ENCODE peak calls at places on chromosomes 3 and 15, in six cellular contexts. C is cardiac muscle cell, V is ovary, G is lung, F is tibial artery, W is pancreas. I is an unnamed sample. For H3K36me3 and H3K27me3, the result is how much of the 10 kb centered on the place peaks cover.

GRCh38 chr3:46517016-46517770 is 19.4 kb downstream of the RTP3 start:
- DNase-seq in C (no peak), V (no peak), G (no peak), F (no peak), W (no peak), I (peak)

GRCh38 chr3:71022552-71023335 is 560.8 kb downstream of the FOXP1 start:
- DNase-seq in C (peak), V (no peak), G (no peak), F (no peak), W (no peak), I (no peak)

GRCh38 chr3:40765884-40766283 is 241.1 kb downstream of the ZNF621 start:
- DNase-seq in C (no peak), V (no peak), G (no peak), F (no peak), W (no peak), I (no peak)

GRCh38 chr3:58994746-58995330 is 55.0 kb downstream of the CFAP20DC start:
- DNase-seq in C (peak), V (no peak), G (no peak), F (no peak), W (no peak), I (peak)

GRCh38 chr3:186724911-186725310 is 7.8 kb downstream of the KNG1 start:
- DNase-seq in C (no peak), V (no peak), G (no peak), F (no peak), W (no peak), I (no peak)

GRCh38 chr3:55485208-55485791 is 1.8 kb downstream of the WNT5A start:
- DNase-seq in C (peak), V (peak), G (peak), F (peak), W (peak), I (no peak)

GRCh38 chr15:65377976-65378366 is at the start of gene IGDCC3:
- DNase-seq in C (peak), V (no peak), G (no peak), F (no peak), W (no peak), I (no peak)

GRCh38 chr3:185549651-185550111 is 2.7 kb downstream of the LIPH start:
- DNase-seq in C (no peak), V (no peak), G (no peak), F (no peak), W (no peak), I (no peak)

GRCh38 chr3:129399895-129400357 is 28.5 kb downstream of the EFCAB12 start:
- DNase-seq in C (no peak), V (peak), G (no peak), F (no peak), W (no peak), I (no peak)

GRCh38 chr15:91853968-91854943 is 748 bp downstream of the SLCO3A1 start:
- DNase-seq in C (peak), V (peak), G (peak), F (peak), W (peak), I (no peak)

GRCh38 chr3:28601291-28601690 is 252.7 kb upstream of the AZI2 start:
- DNase-seq in C (no peak), V (no peak), G (no peak), F (no peak), W (no peak), I (no peak)

GRCh38 chr3:75906555-75907112 is 121.3 kb upstream of the ZNF717 start:
- DNase-seq in C (peak), V (no peak), G (no peak), F (no peak), W (peak), I (peak)

GRCh38 chr15:43293402-43293801 is 26.7 kb upstream of the TGM5 start:
- DNase-seq in C (peak), V (no peak), G (no peak), F (no peak), W (no peak), I (no peak)

GRCh38 chr3:33401781-33402180 is 38.4 kb downstream of the UBP1 start:
- DNase-seq in C (no peak), V (no peak), G (no peak), F (no peak), W (no peak), I (no peak)

GRCh38 chr3:61667417-61668213 is 106.2 kb downstream of the PTPRG start:
- DNase-seq in C (no peak), V (no peak), G (no peak), F (no peak), W (no peak), I (no peak)

GRCh38 chr3:172209333-172210321 is 170.2 kb downstream of the FNDC3B start:
- DNase-seq in C (no peak), V (no peak), G (no peak), F (peak), W (peak), I (no peak)

GRCh38 chr3:127015282-127016042 is 32.5 kb downstream of the PLXNA1 start:
- DNase-seq in C (no peak), V (no peak), G (no peak), F (no peak), W (no peak), I (no peak)

GRCh38 chr3:50632450-50632849 is 15.5 kb downstream of the MAPKAPK3 start:
- DNase-seq in C (no peak), V (no peak), G (no peak), F (no peak), W (no peak), I (no peak)

GRCh38 chr15:49674370-49674769 is 53.5 kb downstream of the DTWD1 start:
- DNase-seq in C (no peak), V (no peak), G (no peak), F (no peak), W (no peak), I (no peak)

GRCh38 chr3:179108091-179108490 is 36.5 kb upstream of the ZMAT3 start:
- DNase-seq in C (no peak), V (no peak), G (no peak), F (no peak), W (no peak), I (peak)

GRCh38 chr15:45333550-45333949 is 44.8 kb downstream of the GATM start:
- DNase-seq in C (peak), V (peak), G (no peak), F (no peak), W (no peak), I (no peak)

GRCh38 chr3:190261015-190261414 is 61.2 kb downstream of the CLDN1 start:
- DNase-seq in C (no peak), V (peak), G (no peak), F (no peak), W (no peak), I (no peak)

GRCh38 chr3:133540896-133541674 is 32.4 kb upstream of the CDV3 start:
- DNase-seq in C (no peak), V (no peak), G (no peak), F (no peak), W (no peak), I (peak)

GRCh38 chr3:194103475-194103874 is 32.5 kb upstream of the HES1 start:
- DNase-seq in C (no peak), V (no peak), G (no peak), F (no peak), W (no peak), I (no peak)

GRCh38 chr15:96887730-96888129 is 557.2 kb downstream of the NR2F2 start:
- DNase-seq in C (no peak), V (no peak), G (no peak), F (no peak), W (no peak), I (peak)

GRCh38 chr3:112811917-112812660 is 34.6 kb downstream of the CD200R1L start:
- DNase-seq in C (peak), V (no peak), G (no peak), F (no peak), W (no peak), I (no peak)

GRCh38 chr3:102098130-102098885 is 249.0 kb downstream of the NFKBIZ start:
- DNase-seq in C (no peak), V (no peak), G (no peak), F (no peak), W (no peak), I (no peak)

GRCh38 chr15:63447277-63447676 is 57.1 kb upstream of the USP3 start:
- DNase-seq in C (no peak), V (no peak), G (no peak), F (no peak), W (no peak), I (no peak)

GRCh38 chr15:90648137-90649070 is 68.7 kb upstream of the BLM start:
- DNase-seq in C (peak), V (peak), G (peak), F (peak), W (no peak), I (no peak)

GRCh38 chr3:45927881-45928280 is 15.4 kb upstream of the CXCR6 start:
- DNase-seq in C (no peak), V (no peak), G (no peak), F (no peak), W (no peak), I (no peak)

GRCh38 chr3:128311441-128311844 is 155.2 kb downstream of the DNAJB8 start:
- DNase-seq in C (peak), V (no peak), G (peak), F (no peak), W (no peak), I (no peak)

GRCh38 chr3:46405301-46406079 is 1.4 kb downstream of the CCR5AS start:
- DNase-seq in C (no peak), V (peak), G (peak), F (peak), W (no peak), I (no peak)

GRCh38 chr15:80455051-80455648 is 51.0 kb downstream of the ARNT2 start:
- DNase-seq in C (no peak), V (no peak), G (no peak), F (no peak), W (no peak), I (no peak)

GRCh38 chr15:92843819-92844218 is 56.3 kb upstream of the CHD2 start:
- DNase-seq in C (no peak), V (no peak), G (no peak), F (no peak), W (no peak), I (no peak)

GRCh38 chr3:47251689-47252088 is 30.9 kb downstream of the KIF9 start:
- DNase-seq in C (peak), V (no peak), G (no peak), F (no peak), W (no peak), I (no peak)

GRCh38 chr3:81579744-81580143 is 181.7 kb downstream of the GBE1 start:
- DNase-seq in C (no peak), V (no peak), G (no peak), F (no peak), W (no peak), I (no peak)

GRCh38 chr3:182795383-182795782 is 2.1 kb downstream of the ATP11B start:
- DNase-seq in C (no peak), V (no peak), G (no peak), F (no peak), W (no peak), I (no peak)

DNA sequence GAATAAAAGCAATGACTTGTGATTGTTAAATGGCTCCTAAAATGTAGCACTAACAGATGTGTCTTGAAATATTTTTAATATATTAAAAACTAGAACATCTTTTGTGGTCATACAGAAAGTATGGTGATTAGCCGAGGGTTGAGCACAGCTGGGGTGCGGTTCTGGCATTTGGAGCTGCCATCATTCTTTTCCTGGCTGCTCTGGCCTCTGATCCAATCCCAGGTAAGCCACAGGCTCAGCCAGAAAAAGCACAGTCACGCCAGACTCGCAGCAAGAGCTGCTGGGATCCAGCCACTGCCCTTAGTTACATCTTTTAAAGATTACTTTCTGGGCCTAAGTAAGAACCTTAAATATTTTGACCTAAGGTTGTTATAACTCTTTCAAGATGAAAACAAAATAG is 196.8 kb downstream of the PLCL2 start:
- DNase-seq in C (no peak), V (no peak), G (no peak), F (no peak), W (no peak), I (no peak)
- H3K36me3 ChIP-seq in C (under half), V (under half), G (under half), F (under half), W (under half), I (under half)

GRCh38 chr3:195548496-195548895 is 5.4 kb upstream of the PPP1R2 start:
- DNase-seq in C (no peak), V (no peak), G (no peak), F (no peak), W (no peak), I (no peak)
- H3K4me3 ChIP-seq in C (no peak), V (no peak), G (no peak), F (no peak), W (no peak), I (no peak)

DNA sequence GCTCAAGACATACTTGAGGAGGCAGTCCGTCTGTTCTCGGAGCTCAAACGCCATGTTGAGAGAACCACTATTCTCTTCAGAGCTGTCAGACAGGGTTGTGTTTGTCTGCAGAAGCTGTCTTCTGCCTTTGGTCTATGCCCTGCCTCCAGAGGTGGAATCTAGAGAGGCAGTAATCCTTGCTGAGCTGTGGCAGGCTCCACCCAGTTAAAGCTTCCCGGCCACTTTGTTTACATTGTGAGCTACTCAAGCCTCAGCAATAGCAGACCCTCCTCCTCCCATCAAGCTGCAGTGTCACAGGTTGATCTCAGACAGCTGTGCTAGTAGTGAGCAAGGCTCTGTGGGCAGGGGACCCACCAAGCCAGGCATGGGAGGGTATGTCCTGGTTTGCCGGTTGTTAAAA is 8.9 kb downstream of the OR5AC2 start:
- DNase-seq in C (no peak), V (no peak), G (no peak), F (no peak), W (no peak), I (no peak)
- H3K27me3 ChIP-seq in C (under half), V (under half), G (under half), F (under half), W (under half), I (under half)

GRCh38 chr3:124799676-124800075 is 69.4 kb downstream of the UMPS start:
- DNase-seq in C (no peak), V (no peak), G (no peak), F (no peak), W (no peak), I (no peak)

GRCh38 chr3:124800076-124800475 is 69.8 kb downstream of the UMPS start:
- DNase-seq in C (no peak), V (no peak), G (no peak), F (no peak), W (no peak), I (no peak)

GRCh38 chr3:124797426-124797945 is 67.2 kb downstream of the UMPS start:
- DNase-seq in C (no peak), V (no peak), G (no peak), F (no peak), W (no peak), I (no peak)

GRCh38 chr3:124793054-124793740 is 62.9 kb downstream of the UMPS start:
- DNase-seq in C (no peak), V (no peak), G (no peak), F (no peak), W (no peak), I (no peak)

DNA sequence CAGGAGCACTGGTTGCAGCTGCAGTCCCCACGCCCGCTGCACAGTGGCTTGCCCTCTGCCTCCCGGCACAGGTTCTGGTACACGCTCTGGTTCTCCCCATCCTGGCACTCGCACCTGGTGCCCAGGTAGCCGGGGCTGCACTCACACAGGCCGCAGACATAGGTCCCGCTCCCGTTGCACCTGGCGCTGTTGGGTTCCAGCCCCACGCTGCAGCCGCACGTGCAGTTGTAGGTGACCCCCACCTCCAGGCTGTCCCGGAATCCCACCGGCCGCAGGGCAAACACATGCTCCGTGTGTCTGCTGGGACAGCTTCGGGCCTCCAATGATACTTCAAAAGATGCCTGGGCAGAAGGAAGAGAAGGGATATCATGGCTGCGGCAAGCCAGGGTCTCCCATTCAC is 66.2 kb downstream of the UMPS start:
- DNase-seq in C (no peak), V (no peak), G (no peak), F (no peak), W (no peak), I (no peak)
- H3K36me3 ChIP-seq in C (under half), V (under half), G (under half), F (under half), W (under half), I (under half)

GRCh38 chr15:67138946-67139855 is 73.8 kb downstream of the SMAD3 start:
- DNase-seq in C (no peak), V (no peak), G (no peak), F (peak), W (no peak), I (no peak)
- H3K4me3 ChIP-seq in C (no peak), V (peak), G (no peak), F (no peak), W (peak), I (no peak)

DNA sequence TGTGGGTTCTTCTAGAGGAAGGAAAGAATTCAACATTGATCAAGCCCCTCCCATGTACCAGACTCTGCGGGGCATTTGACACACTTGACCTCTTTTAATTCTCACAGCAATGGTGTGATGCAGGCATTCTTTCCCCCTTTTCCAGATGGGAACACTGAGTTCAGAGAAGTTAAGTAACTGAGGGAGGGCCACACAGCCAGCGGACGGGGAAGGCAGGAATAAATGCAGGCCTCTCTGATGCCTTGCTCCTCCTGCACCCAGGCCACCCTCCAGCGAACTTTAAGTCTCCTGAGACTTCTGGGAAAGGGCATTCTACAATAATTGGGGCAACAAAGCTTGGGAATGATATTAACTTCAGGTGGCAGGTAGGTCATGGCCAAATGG is 227.4 kb downstream of the UACA start:
- DNase-seq in C (no peak), V (no peak), G (no peak), F (no peak), W (no peak), I (no peak)
- H3K27me3 ChIP-seq in C (under half), V (under half), G (under half), F (under half), W (under half), I (under half)

GRCh38 chr15:98711810-98712209 is 63.5 kb downstream of the IGF1R start:
- DNase-seq in C (no peak), V (no peak), G (no peak), F (no peak), W (no peak), I (no peak)
- H3K36me3 ChIP-seq in C (under half), V (under half), G (under half), F (under half), W (under half), I (under half)

GRCh38 chr3:119551525-119552063 is 7.8 kb downstream of the CD80 start:
- DNase-seq in C (no peak), V (no peak), G (no peak), F (no peak), W (no peak), I (no peak)

GRCh38 chr3:119555929-119556328 is 3.5 kb downstream of the CD80 start:
- DNase-seq in C (no peak), V (no peak), G (no peak), F (no peak), W (no peak), I (no peak)

GRCh38 chr3:119555309-119555735 is 4.1 kb downstream of the CD80 start:
- DNase-seq in C (no peak), V (no peak), G (no peak), F (no peak), W (no peak), I (no peak)

DNA sequence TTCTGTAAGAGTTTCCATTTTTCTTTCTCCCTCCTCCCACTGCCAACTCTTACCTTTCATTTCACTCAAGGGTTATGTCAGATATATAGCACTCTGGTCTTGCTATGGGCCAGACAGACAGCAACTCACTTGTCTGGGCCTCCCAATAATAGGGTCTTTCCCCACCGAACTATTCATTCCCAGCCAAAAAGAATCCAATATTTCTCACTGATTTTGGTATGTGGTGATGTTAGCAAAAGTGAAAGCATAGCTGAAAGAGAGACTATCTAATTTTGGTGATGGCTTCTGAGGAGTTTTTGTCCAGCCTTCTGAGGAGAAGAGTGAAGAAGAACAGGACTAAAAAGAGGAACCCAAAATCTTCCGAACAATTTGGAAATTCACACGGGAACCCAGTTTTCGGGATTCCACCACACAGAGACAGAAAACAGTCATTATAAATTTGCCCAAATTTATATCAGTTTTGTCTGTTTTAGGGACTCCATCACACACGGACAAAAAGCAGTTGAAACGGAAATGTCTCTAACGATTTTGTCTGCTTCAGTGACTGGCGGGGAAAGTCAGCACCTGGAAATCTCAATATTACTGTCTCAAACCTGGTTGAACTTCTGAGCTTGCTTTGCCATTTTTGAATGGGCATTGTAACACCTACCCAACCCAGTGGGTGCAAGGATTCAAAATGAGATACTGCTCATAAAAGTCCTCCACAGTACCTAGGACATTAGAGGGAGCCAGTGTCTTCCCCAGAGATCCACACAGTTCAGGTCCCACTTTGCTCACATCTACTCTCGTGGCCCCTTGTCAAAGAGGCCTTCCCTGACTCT is 9.1 kb downstream of the CD80 start:
- DNase-seq in C (no peak), V (no peak), G (no peak), F (no peak), W (no peak), I (no peak)
- H3K4me3 ChIP-seq in C (no peak), V (no peak), G (no peak), F (no peak), W (no peak), I (no peak)